ENCODE peak calls at places on chromosomes 4 and X, in eight cellular contexts. One of them, this sample, is unnamed.

GRCh38 chr4:110195561-110196205 is 2.7 kb downstream of the ELOVL6 start:
- DNase-seq in IMR-90: peak
- DNase-seq in psoas muscle: no peak
- DNase-seq in fibroblast of lung: no peak
- DNase-seq in K562: no peak
- DNase-seq in Peyer's patch: no peak
- DNase-seq in OCI-LY7: peak
- DNase-seq in heart left ventricle: no peak
- DNase-seq in this sample: no peak

GRCh38 chrX:64204252-64204651 is 1.3 kb downstream of the AMER1 start:
- DNase-seq in OCI-LY7: no peak
- DNase-seq in heart left ventricle: peak
- DNase-seq in fibroblast of lung: peak
- DNase-seq in Peyer's patch: peak
- DNase-seq in IMR-90: peak
- DNase-seq in psoas muscle: peak
- DNase-seq in K562: no peak
- DNase-seq in this sample: no peak

GRCh38 chrX:85327060-85327333 is 52.5 kb downstream of the POF1B start:
- DNase-seq in OCI-LY7: no peak
- DNase-seq in fibroblast of lung: no peak
- DNase-seq in Peyer's patch: no peak
- DNase-seq in K562: no peak
- DNase-seq in IMR-90: no peak
- DNase-seq in psoas muscle: no peak
- DNase-seq in heart left ventricle: no peak
- DNase-seq in this sample: no peak

GRCh38 chr4:54439831-54440243 is 210.7 kb downstream of the PDGFRA start:
- DNase-seq in Peyer's patch: no peak
- DNase-seq in heart left ventricle: peak
- DNase-seq in fibroblast of lung: peak
- DNase-seq in OCI-LY7: peak
- DNase-seq in K562: peak
- DNase-seq in IMR-90: peak
- DNase-seq in psoas muscle: peak
- DNase-seq in this sample: peak

GRCh38 chrX:101395789-101396188 is 5.0 kb downstream of the RPL36A start:
- DNase-seq in K562: no peak
- DNase-seq in heart left ventricle: no peak
- DNase-seq in Peyer's patch: no peak
- DNase-seq in psoas muscle: no peak
- DNase-seq in IMR-90: no peak
- DNase-seq in OCI-LY7: no peak
- DNase-seq in fibroblast of lung: no peak
- DNase-seq in this sample: no peak

GRCh38 chr4:81260443-81261102 is 45.6 kb upstream of the PRKG2 start:
- DNase-seq in OCI-LY7: peak
- DNase-seq in IMR-90: no peak
- DNase-seq in heart left ventricle: no peak
- DNase-seq in fibroblast of lung: no peak
- DNase-seq in K562: peak
- DNase-seq in psoas muscle: no peak
- DNase-seq in Peyer's patch: no peak
- DNase-seq in this sample: no peak

GRCh38 chr4:180637616-180638015 is 1605.6 kb upstream of the TENM3 start:
- DNase-seq in Peyer's patch: no peak
- DNase-seq in heart left ventricle: no peak
- DNase-seq in OCI-LY7: no peak
- DNase-seq in fibroblast of lung: peak
- DNase-seq in psoas muscle: no peak
- DNase-seq in K562: no peak
- DNase-seq in IMR-90: no peak
- DNase-seq in this sample: no peak

GRCh38 chr4:152910521-152910920 is 25.6 kb upstream of the FHDC1 start:
- DNase-seq in heart left ventricle: no peak
- DNase-seq in IMR-90: no peak
- DNase-seq in K562: no peak
- DNase-seq in psoas muscle: no peak
- DNase-seq in fibroblast of lung: no peak
- DNase-seq in OCI-LY7: no peak
- DNase-seq in Peyer's patch: no peak
- DNase-seq in this sample: no peak

GRCh38 chrX:46693149-46693548 is 65.8 kb downstream of the SLC9A7 start:
- DNase-seq in fibroblast of lung: no peak
- DNase-seq in heart left ventricle: no peak
- DNase-seq in Peyer's patch: no peak
- DNase-seq in OCI-LY7: peak
- DNase-seq in IMR-90: no peak
- DNase-seq in K562: no peak
- DNase-seq in psoas muscle: no peak
- DNase-seq in this sample: no peak

GRCh38 chr4:87024181-87024580 is 89.4 kb downstream of the AFF1 start:
- DNase-seq in OCI-LY7: no peak
- DNase-seq in psoas muscle: no peak
- DNase-seq in K562: no peak
- DNase-seq in Peyer's patch: no peak
- DNase-seq in heart left ventricle: no peak
- DNase-seq in IMR-90: peak
- DNase-seq in fibroblast of lung: no peak
- DNase-seq in this sample: no peak

GRCh38 chr4:68368566-68369473 is 18.9 kb upstream of the YTHDC1 start:
- DNase-seq in IMR-90: peak
- DNase-seq in fibroblast of lung: peak
- DNase-seq in Peyer's patch: no peak
- DNase-seq in heart left ventricle: no peak
- DNase-seq in psoas muscle: no peak
- DNase-seq in OCI-LY7: no peak
- DNase-seq in K562: no peak
- DNase-seq in this sample: peak

GRCh38 chr4:110208419-110208818 is 10.0 kb upstream of the ELOVL6 start:
- DNase-seq in Peyer's patch: no peak
- DNase-seq in psoas muscle: no peak
- DNase-seq in fibroblast of lung: no peak
- DNase-seq in heart left ventricle: no peak
- DNase-seq in IMR-90: no peak
- DNase-seq in K562: no peak
- DNase-seq in OCI-LY7: no peak
- DNase-seq in this sample: no peak

GRCh38 chrX:78092296-78092695 is 11.8 kb upstream of the PGK1 start:
- DNase-seq in heart left ventricle: no peak
- DNase-seq in K562: no peak
- DNase-seq in OCI-LY7: peak
- DNase-seq in IMR-90: peak
- DNase-seq in psoas muscle: no peak
- DNase-seq in fibroblast of lung: peak
- DNase-seq in Peyer's patch: no peak
- DNase-seq in this sample: no peak

GRCh38 chr4:187172340-187172761 is 448.7 kb upstream of the FAT1 start:
- DNase-seq in fibroblast of lung: peak
- DNase-seq in K562: no peak
- DNase-seq in heart left ventricle: no peak
- DNase-seq in OCI-LY7: no peak
- DNase-seq in Peyer's patch: no peak
- DNase-seq in IMR-90: no peak
- DNase-seq in psoas muscle: no peak
- DNase-seq in this sample: no peak

GRCh38 chrX:48834383-48834709 is 1.1 kb downstream of the PCSK1N start:
- DNase-seq in IMR-90: no peak
- DNase-seq in fibroblast of lung: no peak
- DNase-seq in Peyer's patch: no peak
- DNase-seq in psoas muscle: no peak
- DNase-seq in OCI-LY7: peak
- DNase-seq in K562: no peak
- DNase-seq in heart left ventricle: no peak
- DNase-seq in this sample: no peak

GRCh38 chr4:1082215-1083182 is 30.9 kb downstream of the RNF212 start:
- DNase-seq in psoas muscle: peak
- DNase-seq in OCI-LY7: no peak
- DNase-seq in Peyer's patch: peak
- DNase-seq in fibroblast of lung: peak
- DNase-seq in K562: no peak
- DNase-seq in IMR-90: peak
- DNase-seq in heart left ventricle: peak
- DNase-seq in this sample: peak

GRCh38 chrX:16484338-16484737 is 165.6 kb upstream of the S100G start:
- DNase-seq in K562: no peak
- DNase-seq in fibroblast of lung: peak
- DNase-seq in IMR-90: peak
- DNase-seq in heart left ventricle: no peak
- DNase-seq in Peyer's patch: no peak
- DNase-seq in psoas muscle: no peak
- DNase-seq in OCI-LY7: no peak
- DNase-seq in this sample: peak

GRCh38 chr4:43103048-43103447 is 210.5 kb downstream of the GRXCR1 start:
- DNase-seq in IMR-90: no peak
- DNase-seq in Peyer's patch: no peak
- DNase-seq in OCI-LY7: no peak
- DNase-seq in psoas muscle: no peak
- DNase-seq in heart left ventricle: no peak
- DNase-seq in fibroblast of lung: no peak
- DNase-seq in K562: no peak
- DNase-seq in this sample: no peak

GRCh38 chrX:132474522-132474921 is 14.3 kb downstream of the MBNL3 start:
- DNase-seq in OCI-LY7: no peak
- DNase-seq in psoas muscle: no peak
- DNase-seq in fibroblast of lung: no peak
- DNase-seq in K562: no peak
- DNase-seq in heart left ventricle: no peak
- DNase-seq in Peyer's patch: no peak
- DNase-seq in IMR-90: no peak
- DNase-seq in this sample: no peak

GRCh38 chrX:131677655-131678628 is 134.1 kb downstream of the OR13H1 start:
- DNase-seq in Peyer's patch: no peak
- DNase-seq in fibroblast of lung: peak
- DNase-seq in heart left ventricle: peak
- DNase-seq in OCI-LY7: peak
- DNase-seq in IMR-90: peak
- DNase-seq in K562: peak
- DNase-seq in psoas muscle: peak
- DNase-seq in this sample: no peak

GRCh38 chrX:20974326-20974725 is 399.9 kb upstream of the CNKSR2 start:
- DNase-seq in K562: no peak
- DNase-seq in psoas muscle: no peak
- DNase-seq in heart left ventricle: no peak
- DNase-seq in IMR-90: no peak
- DNase-seq in OCI-LY7: no peak
- DNase-seq in Peyer's patch: no peak
- DNase-seq in fibroblast of lung: peak
- DNase-seq in this sample: no peak

GRCh38 chrX:137033774-137034507 is at the start of gene GPR101:
- DNase-seq in fibroblast of lung: no peak
- DNase-seq in psoas muscle: no peak
- DNase-seq in IMR-90: no peak
- DNase-seq in Peyer's patch: no peak
- DNase-seq in heart left ventricle: no peak
- DNase-seq in OCI-LY7: no peak
- DNase-seq in K562: no peak
- DNase-seq in this sample: no peak

GRCh38 chrX:137032378-137032694 is 1.5 kb downstream of the GPR101 start:
- DNase-seq in K562: no peak
- DNase-seq in psoas muscle: no peak
- DNase-seq in fibroblast of lung: no peak
- DNase-seq in Peyer's patch: no peak
- DNase-seq in IMR-90: no peak
- DNase-seq in OCI-LY7: no peak
- DNase-seq in heart left ventricle: no peak
- DNase-seq in this sample: no peak

GRCh38 chrX:137031039-137031438 is 2.8 kb downstream of the GPR101 start:
- DNase-seq in heart left ventricle: no peak
- DNase-seq in OCI-LY7: no peak
- DNase-seq in Peyer's patch: no peak
- DNase-seq in IMR-90: no peak
- DNase-seq in K562: no peak
- DNase-seq in psoas muscle: no peak
- DNase-seq in fibroblast of lung: no peak
- DNase-seq in this sample: no peak

GRCh38 chrX:137032841-137033773 is 688 bp downstream of the GPR101 start:
- DNase-seq in OCI-LY7: no peak
- DNase-seq in psoas muscle: no peak
- DNase-seq in Peyer's patch: no peak
- DNase-seq in K562: no peak
- DNase-seq in heart left ventricle: no peak
- DNase-seq in IMR-90: no peak
- DNase-seq in fibroblast of lung: no peak
- DNase-seq in this sample: no peak

GRCh38 chrX:137031517-137032377 is 2.0 kb downstream of the GPR101 start:
- DNase-seq in psoas muscle: peak
- DNase-seq in fibroblast of lung: peak
- DNase-seq in heart left ventricle: no peak
- DNase-seq in IMR-90: peak
- DNase-seq in Peyer's patch: no peak
- DNase-seq in K562: peak
- DNase-seq in OCI-LY7: no peak
- DNase-seq in this sample: no peak
- H3K4me3 ChIP-seq in psoas muscle: peak
- H3K4me3 ChIP-seq in fibroblast of lung: peak
- H3K4me3 ChIP-seq in heart left ventricle: peak
- H3K4me3 ChIP-seq in IMR-90: peak
- H3K4me3 ChIP-seq in Peyer's patch: no peak
- H3K4me3 ChIP-seq in K562: peak
- H3K4me3 ChIP-seq in OCI-LY7: no peak
- H3K4me3 ChIP-seq in this sample: peak

GRCh38 chr4:103032575-103032974 is 13.1 kb upstream of the SLC9B1 start:
- DNase-seq in heart left ventricle: no peak
- DNase-seq in OCI-LY7: peak
- DNase-seq in IMR-90: peak
- DNase-seq in Peyer's patch: no peak
- DNase-seq in K562: peak
- DNase-seq in fibroblast of lung: peak
- DNase-seq in psoas muscle: no peak
- DNase-seq in this sample: no peak
- TF ChIP-seq CTCF in heart left ventricle: peak
- TF ChIP-seq CTCF in OCI-LY7: peak
- TF ChIP-seq CTCF in IMR-90: peak
- TF ChIP-seq CTCF in Peyer's patch: peak
- TF ChIP-seq CTCF in K562: peak
- TF ChIP-seq CTCF in fibroblast of lung: peak
- TF ChIP-seq CTCF in psoas muscle: peak
- TF ChIP-seq CTCF in this sample: peak

GRCh38 chrX:18886005-18886343 is 97.9 kb downstream of the PHKA2 start:
- DNase-seq in Peyer's patch: no peak
- DNase-seq in OCI-LY7: no peak
- DNase-seq in psoas muscle: no peak
- DNase-seq in heart left ventricle: no peak
- DNase-seq in K562: no peak
- DNase-seq in IMR-90: no peak
- DNase-seq in fibroblast of lung: no peak
- DNase-seq in this sample: no peak
- H3K4me3 ChIP-seq in Peyer's patch: peak
- H3K4me3 ChIP-seq in OCI-LY7: no peak
- H3K4me3 ChIP-seq in psoas muscle: peak
- H3K4me3 ChIP-seq in heart left ventricle: peak
- H3K4me3 ChIP-seq in K562: no peak
- H3K4me3 ChIP-seq in IMR-90: no peak
- H3K4me3 ChIP-seq in fibroblast of lung: no peak
- H3K4me3 ChIP-seq in this sample: peak

DNA sequence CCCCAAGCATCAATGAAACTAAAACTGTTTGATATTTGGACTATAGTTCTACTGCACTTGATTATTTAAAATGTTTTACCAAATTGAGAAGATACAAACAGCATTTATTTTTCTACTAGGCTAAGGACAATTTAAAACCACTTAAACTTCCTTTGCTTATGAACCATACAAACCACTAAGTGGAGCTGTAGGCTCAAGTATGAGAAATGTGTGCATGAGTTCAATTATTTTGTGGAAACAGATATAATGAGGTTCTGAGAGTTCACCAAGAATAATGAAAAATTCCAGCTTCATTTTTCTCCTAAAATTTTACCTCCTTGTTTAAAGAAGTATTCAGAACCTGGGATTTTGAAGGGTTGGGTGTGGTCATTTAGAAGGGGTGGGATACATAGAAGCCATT is 63.1 kb downstream of the SERPINA7 start:
- DNase-seq in heart left ventricle: no peak
- DNase-seq in OCI-LY7: no peak
- DNase-seq in psoas muscle: no peak
- DNase-seq in Peyer's patch: no peak
- DNase-seq in fibroblast of lung: no peak
- DNase-seq in IMR-90: peak
- DNase-seq in K562: no peak
- DNase-seq in this sample: no peak
- TF ChIP-seq CTCF in heart left ventricle: peak
- TF ChIP-seq CTCF in OCI-LY7: peak
- TF ChIP-seq CTCF in psoas muscle: no peak
- TF ChIP-seq CTCF in Peyer's patch: peak
- TF ChIP-seq CTCF in fibroblast of lung: no peak
- TF ChIP-seq CTCF in IMR-90: no peak
- TF ChIP-seq CTCF in K562: no peak
- TF ChIP-seq CTCF in this sample: peak